ENCODE peak calls at places on chromosomes 16 and 17, in six cellular contexts. F is thoracic aorta, Y is HFF-Myc, D is right cardiac atrium, K is aorta, C is fibroblast of the aortic adventitia. Z is an unnamed sample.

GRCh38 chr16:48276102-48276501 is 28.8 kb upstream of the ABCC11 start:
- DNase-seq in Y (no peak), C (no peak), K (no peak), F (no peak), D (no peak), Z (no peak)

GRCh38 chr16:81582655-81583441 is 138.2 kb downstream of the CMIP start:
- DNase-seq in Y (no peak), F (no peak), C (no peak), K (no peak), D (peak), Z (no peak)

GRCh38 chr17:35588196-35588920 is 1.2 kb downstream of the AP2B1 start:
- DNase-seq in Y (no peak), D (peak), K (no peak), F (no peak), C (peak), Z (no peak)

GRCh38 chr16:82947675-82948074 is 320.9 kb downstream of the CDH13 start:
- DNase-seq in F (no peak), K (no peak), Y (no peak), D (no peak), C (no peak), Z (no peak)

GRCh38 chr16:31074073-31074813 is at the start of the genes ZNF646 and ZNF668:
- DNase-seq in F (peak), K (peak), D (peak), Y (peak), C (peak), Z (peak)

GRCh38 chr17:50112694-50113093 is 17.3 kb downstream of the SAMD14 start:
- DNase-seq in K (no peak), Y (no peak), D (no peak), C (no peak), F (no peak), Z (no peak)

GRCh38 chr16:86245895-86246294 is 264.4 kb upstream of the FOXF1 start:
- DNase-seq in C (no peak), K (no peak), D (no peak), F (no peak), Y (no peak), Z (no peak)

GRCh38 chr17:9206989-9207317 is 185.6 kb downstream of the NTN1 start:
- DNase-seq in K (no peak), Y (no peak), F (no peak), D (no peak), C (no peak), Z (no peak)

GRCh38 chr17:74354123-74354522 is 7.5 kb downstream of the BTBD17 start:
- DNase-seq in K (peak), Y (no peak), F (no peak), C (no peak), D (peak), Z (no peak)

GRCh38 chr17:79955167-79955549 is 80.5 kb downstream of the TBC1D16 start:
- DNase-seq in K (no peak), Y (no peak), C (no peak), F (no peak), D (no peak), Z (peak)

GRCh38 chr16:70253291-70254094 is 1.8 kb upstream of the EXOSC6 start:
- DNase-seq in F (no peak), K (no peak), D (no peak), Y (peak), C (peak), Z (no peak)

GRCh38 chr17:69654981-69655581 is 240.6 kb downstream of the MAP2K6 start:
- DNase-seq in D (no peak), Y (peak), C (peak), F (no peak), K (no peak), Z (no peak)

GRCh38 chr16:30660424-30661251 is 2.4 kb downstream of the FBRS start:
- DNase-seq in Y (no peak), F (no peak), C (no peak), D (peak), K (no peak), Z (no peak)

GRCh38 chr17:67156269-67157199 is 88.5 kb downstream of the HELZ start:
- DNase-seq in K (no peak), C (no peak), F (no peak), Y (no peak), D (no peak), Z (no peak)

GRCh38 chr16:4972938-4973587 is 14.9 kb downstream of the SEC14L5 start:
- DNase-seq in F (no peak), K (peak), C (no peak), Y (no peak), D (no peak), Z (no peak)

GRCh38 chr17:15999974-16000827 is 577 bp downstream of the TTC19 start:
- DNase-seq in D (peak), C (peak), F (no peak), K (peak), Y (no peak), Z (peak)

GRCh38 chr16:64428463-64428862 is 693.4 kb downstream of the CDH11 start:
- DNase-seq in K (no peak), F (no peak), Y (peak), C (peak), D (no peak), Z (no peak)

GRCh38 chr17:44781553-44782348 is 23.0 kb downstream of the ADAM11 start:
- DNase-seq in K (peak), F (no peak), D (peak), Y (no peak), C (no peak), Z (peak)

GRCh38 chr17:58969156-58969555 is 137.5 kb downstream of the TRIM37 start:
- DNase-seq in Y (no peak), K (no peak), F (no peak), C (no peak), D (no peak), Z (no peak)

GRCh38 chr16:56269824-56270684 is 78.8 kb downstream of the GNAO1 start:
- DNase-seq in F (no peak), C (peak), Y (no peak), K (peak), D (peak), Z (no peak)

GRCh38 chr17:2337811-2338657 is 733 bp downstream of the SGSM2 start:
- DNase-seq in C (peak), Y (no peak), K (peak), F (no peak), D (peak), Z (peak)

GRCh38 chr16:69324013-69324531 is 6.3 kb downstream of the PDF start:
- DNase-seq in Y (no peak), C (no peak), D (peak), F (no peak), K (peak), Z (no peak)

GRCh38 chr17:82640046-82640445 is 8.2 kb downstream of the WDR45B start:
- DNase-seq in C (no peak), F (no peak), K (peak), Y (no peak), D (no peak), Z (no peak)

GRCh38 chr16:23182675-23183485 is at the start of gene SCNN1G:
- DNase-seq in D (no peak), C (no peak), Y (no peak), K (no peak), F (no peak), Z (no peak)
- H3K4me3 ChIP-seq in D (peak), C (no peak), Y (no peak), K (peak), F (peak), Z (peak)

GRCh38 chr17:17783121-17783824 is 53.5 kb downstream of the SREBF1 start:
- DNase-seq in Y (no peak), D (peak), K (no peak), F (no peak), C (no peak), Z (no peak)

GRCh38 chr17:17779015-17779611 is 57.7 kb downstream of the SREBF1 start:
- DNase-seq in K (no peak), Y (no peak), C (no peak), D (peak), F (no peak), Z (no peak)

GRCh38 chr17:17782425-17783120 is 54.2 kb downstream of the SREBF1 start:
- DNase-seq in C (no peak), F (no peak), D (peak), Y (no peak), K (no peak), Z (no peak)

GRCh38 chr17:17781591-17782424 is 55.0 kb downstream of the SREBF1 start:
- DNase-seq in K (peak), Y (no peak), D (peak), F (no peak), C (peak), Z (peak)

GRCh38 chr17:17780941-17781590 is 55.7 kb downstream of the SREBF1 start:
- DNase-seq in Y (peak), D (peak), K (no peak), C (peak), F (no peak), Z (no peak)
- H3K4me3 ChIP-seq in Y (peak), D (no peak), K (no peak), C (no peak), F (peak), Z (peak)

GRCh38 chr16:58563775-58564174 is 48.5 kb downstream of the SETD6 start:
- DNase-seq in K (no peak), F (no peak), C (no peak), D (no peak), Y (no peak), Z (no peak)

DNA sequence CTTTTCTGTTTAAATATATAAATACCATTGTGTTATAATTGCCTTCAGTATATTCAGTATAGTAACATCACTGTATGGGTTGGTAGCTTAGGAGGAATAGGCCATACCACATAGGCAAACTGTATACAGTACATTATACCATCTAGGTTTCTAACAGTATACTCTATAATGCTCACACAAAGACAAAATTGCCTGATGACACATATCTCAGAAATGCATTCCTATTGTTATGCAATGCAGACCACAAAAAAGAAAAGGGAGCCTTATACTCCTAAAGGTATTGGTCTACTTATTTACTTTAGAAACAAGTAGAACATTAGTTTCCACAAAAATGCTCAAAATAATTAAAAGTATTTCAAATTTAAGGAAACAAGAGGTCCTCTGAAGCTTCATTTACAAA is 47.9 kb downstream of the SETD6 start:
- DNase-seq in K (no peak), Y (peak), F (no peak), D (no peak), C (peak), Z (no peak)
- H3K4me3 ChIP-seq in K (no peak), Y (no peak), F (no peak), D (no peak), C (no peak), Z (no peak)

DNA sequence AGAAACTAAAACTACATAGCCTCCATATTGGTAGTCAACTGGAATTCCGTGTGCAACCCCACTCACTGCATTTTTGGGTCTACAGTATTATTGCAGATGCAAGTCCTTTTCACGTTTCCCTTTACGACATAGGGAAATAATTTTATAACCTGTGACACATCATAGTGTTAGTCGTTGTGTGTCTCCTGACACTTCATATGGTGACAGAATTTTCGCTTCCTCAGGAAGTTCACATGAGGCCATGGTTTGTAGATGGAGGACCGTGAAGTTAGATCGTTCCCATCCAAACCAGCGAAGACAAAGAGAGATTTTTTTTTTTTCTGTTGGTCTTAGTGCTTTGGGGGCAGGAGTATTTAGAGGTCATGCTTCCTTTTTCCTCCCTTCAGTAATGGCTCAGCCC is 15.7 kb upstream of the MRC2 start:
- DNase-seq in Y (no peak), F (no peak), K (no peak), D (no peak), C (no peak), Z (no peak)
- H3K4me3 ChIP-seq in Y (no peak), F (no peak), K (no peak), D (no peak), C (no peak), Z (no peak)

GRCh38 chr16:79571065-79571697 is 29.4 kb downstream of the MAF start:
- DNase-seq in F (no peak), Y (no peak), K (no peak), D (peak), C (no peak), Z (no peak)
- H3K4me3 ChIP-seq in F (peak), Y (no peak), K (peak), D (peak), C (no peak), Z (peak)